ENCODE peak calls at places on chromosomes 1 and 21, in ten cellular contexts. D is AG04450, Q is bronchial epithelial cell, P is stomach, B is endothelial cell of umbilical vein, R is tibial artery, V is RWPE1, Y is chondrocyte, C is kidney epithelial cell, T is mucosa of descending colon. G is an unnamed sample.

GRCh38 chr1:228842094-228842775 is 107.0 kb downstream of the RHOU start:
- DNase-seq in C (peak; percentile 71), P (no peak), T (peak; percentile 7), B (peak; percentile 69), R (no peak), V (peak; percentile 70), Y (no peak), Q (peak; percentile 77), D (peak; percentile 47), G (peak; percentile 41)

GRCh38 chr1:228786361-228787129 is 51.3 kb downstream of the RHOU start:
- DNase-seq in C (no peak), B (no peak), D (no peak), T (no peak), R (no peak), P (no peak), Y (no peak), V (no peak), Q (no peak), G (no peak)

GRCh38 chr1:92957020-92957734 is 4.1 kb downstream of the DIPK1A start:
- DNase-seq in Q (no peak), B (no peak), T (no peak), V (no peak), Y (no peak), D (no peak), P (no peak), R (no peak), C (no peak), G (no peak)

GRCh38 chr1:55128418-55128817 is 86.7 kb downstream of the USP24 start:
- DNase-seq in B (no peak), Q (no peak), C (no peak), D (no peak), T (no peak), R (no peak), P (no peak), Y (no peak), V (no peak), G (no peak)

GRCh38 chr1:196997428-196997827 is 20.1 kb downstream of the CFHR5 start:
- DNase-seq in P (no peak), C (no peak), R (no peak), V (peak; percentile 34), Q (peak; percentile 36), Y (no peak), T (no peak), D (no peak), B (no peak), G (no peak)

GRCh38 chr1:41658444-41659158 is 174.1 kb upstream of the EDN2 start:
- DNase-seq in C (no peak), Y (peak; percentile 69), R (no peak), D (no peak), Q (no peak), V (no peak), P (no peak), B (no peak), T (peak; percentile 19), G (no peak)

GRCh38 chr1:230752407-230752806 is 5.2 kb downstream of the CAPN9 start:
- DNase-seq in Q (peak; percentile 46), B (no peak), P (peak; percentile 88), Y (no peak), D (no peak), V (no peak), C (no peak), T (peak; percentile 84), R (no peak), G (no peak)

GRCh38 chr1:206804156-206804737 is 32.0 kb upstream of the IL10 start:
- DNase-seq in Q (peak; percentile 66), Y (no peak), C (no peak), R (no peak), P (no peak), D (no peak), V (no peak), T (no peak), B (no peak), G (no peak)

DNA sequence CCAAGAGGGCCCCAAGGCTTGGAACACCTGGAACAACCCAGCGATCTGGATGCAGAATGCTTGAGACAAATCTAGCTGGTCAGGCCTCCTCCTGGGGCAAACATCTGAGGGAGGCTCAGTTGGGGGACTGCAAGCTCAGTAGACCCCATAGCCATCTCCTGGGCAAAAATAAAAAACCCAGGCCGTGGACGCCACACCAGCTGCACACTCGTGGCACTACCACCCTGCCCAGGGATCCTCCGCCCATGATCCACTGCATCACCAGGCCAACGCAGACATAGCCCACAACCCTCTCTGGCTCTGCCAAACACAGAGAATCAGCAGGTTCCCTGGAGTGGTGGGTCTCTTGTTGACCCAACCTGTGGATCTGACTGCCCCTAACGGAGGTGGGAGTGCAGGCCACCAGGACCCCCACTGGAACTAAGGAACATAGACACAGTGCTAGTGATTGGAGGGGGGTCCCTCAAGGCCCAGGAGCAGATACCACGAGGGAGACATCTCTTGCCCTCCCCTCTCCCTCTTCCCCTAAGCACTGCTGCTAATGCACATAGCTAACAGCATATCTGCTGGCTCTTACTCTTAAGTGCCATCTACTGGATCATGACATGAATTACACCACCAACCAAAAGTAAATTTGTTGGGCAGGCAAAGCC is 147.2 kb downstream of the CHD1L start:
- DNase-seq in T (peak; percentile 16), B (peak; percentile 39), Q (peak; percentile 47), P (no peak), C (no peak), Y (no peak), V (peak; percentile 29), D (peak; percentile 27), R (no peak), G (peak; percentile 11)
- TF ChIP-seq CTCF in T (peak; percentile 34), B (peak; percentile 43), Q (peak; percentile 74), P (peak; percentile 42), C (peak; percentile 73), Y (peak; percentile 81), V (peak; percentile 70), D (peak; percentile 87), R (peak; percentile 67), G (peak; percentile 65)

GRCh38 chr1:27936370-27936769 is 1.6 kb downstream of the SMPDL3B start:
- DNase-seq in T (no peak), D (no peak), P (no peak), C (no peak), Y (no peak), B (no peak), Q (no peak), R (no peak), V (no peak), G (no peak)

GRCh38 chr1:27935721-27936120 is 921 bp downstream of the SMPDL3B start:
- DNase-seq in T (no peak), C (no peak), V (no peak), P (no peak), Y (peak; percentile 24), D (no peak), Q (no peak), B (no peak), R (no peak), G (no peak)

GRCh38 chr1:27938488-27938887 is 3.7 kb downstream of the SMPDL3B start:
- DNase-seq in T (no peak), D (no peak), V (no peak), P (no peak), B (no peak), C (no peak), Q (no peak), Y (no peak), R (no peak), G (no peak)

GRCh38 chr1:27937524-27937836 is 2.7 kb downstream of the SMPDL3B start:
- DNase-seq in B (no peak), Y (peak; percentile 15), R (no peak), V (no peak), T (no peak), Q (no peak), C (no peak), P (no peak), D (no peak), G (no peak)

DNA sequence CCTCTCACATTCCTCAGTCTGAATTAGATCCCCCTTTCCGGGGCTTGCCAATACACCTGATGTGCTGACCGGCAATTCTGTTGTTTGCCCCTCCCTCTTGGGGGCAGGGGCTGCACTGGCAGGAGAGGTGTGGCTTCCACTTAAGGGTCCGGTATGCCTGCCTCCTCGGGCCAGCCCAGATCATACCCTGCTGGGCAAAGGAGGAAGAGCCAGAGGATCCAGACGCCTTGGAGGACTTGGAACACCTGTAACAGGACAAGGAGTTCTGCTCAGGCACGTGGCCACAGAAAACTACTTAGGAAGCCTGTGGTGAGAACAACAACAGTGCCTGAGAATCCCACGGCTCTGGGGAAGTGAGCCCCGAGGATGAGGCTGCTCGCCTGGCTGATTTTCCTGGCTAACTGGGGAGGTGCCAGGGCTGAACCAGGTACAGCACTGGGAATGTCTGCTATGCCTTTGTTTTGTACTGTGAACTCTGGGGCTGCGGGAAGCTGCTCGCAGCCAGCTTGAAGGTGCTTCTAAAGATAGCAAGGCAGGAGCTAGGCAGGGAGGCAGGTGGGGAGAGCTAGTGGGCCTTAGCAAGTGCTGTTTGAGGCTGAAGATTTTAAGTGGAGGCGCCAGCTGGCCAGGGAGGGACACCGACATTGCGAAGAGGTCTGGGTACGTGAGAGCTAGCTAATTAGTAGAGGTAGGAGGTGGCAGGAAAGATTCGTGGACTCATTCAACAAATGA is at the start of gene SMPDL3B:
- DNase-seq in R (no peak), D (no peak), T (peak; percentile 82), B (peak; percentile 41), V (peak; percentile 46), C (peak; percentile 35), Q (peak; percentile 53), P (peak; percentile 76), Y (no peak), G (no peak)
- TF ChIP-seq CTCF in R (no peak), D (peak; percentile 2), T (peak; percentile 18), B (no peak), V (peak; percentile 16), C (peak; percentile 40), Q (peak; percentile 10), P (no peak), Y (peak; percentile 24), G (no peak)

DNA sequence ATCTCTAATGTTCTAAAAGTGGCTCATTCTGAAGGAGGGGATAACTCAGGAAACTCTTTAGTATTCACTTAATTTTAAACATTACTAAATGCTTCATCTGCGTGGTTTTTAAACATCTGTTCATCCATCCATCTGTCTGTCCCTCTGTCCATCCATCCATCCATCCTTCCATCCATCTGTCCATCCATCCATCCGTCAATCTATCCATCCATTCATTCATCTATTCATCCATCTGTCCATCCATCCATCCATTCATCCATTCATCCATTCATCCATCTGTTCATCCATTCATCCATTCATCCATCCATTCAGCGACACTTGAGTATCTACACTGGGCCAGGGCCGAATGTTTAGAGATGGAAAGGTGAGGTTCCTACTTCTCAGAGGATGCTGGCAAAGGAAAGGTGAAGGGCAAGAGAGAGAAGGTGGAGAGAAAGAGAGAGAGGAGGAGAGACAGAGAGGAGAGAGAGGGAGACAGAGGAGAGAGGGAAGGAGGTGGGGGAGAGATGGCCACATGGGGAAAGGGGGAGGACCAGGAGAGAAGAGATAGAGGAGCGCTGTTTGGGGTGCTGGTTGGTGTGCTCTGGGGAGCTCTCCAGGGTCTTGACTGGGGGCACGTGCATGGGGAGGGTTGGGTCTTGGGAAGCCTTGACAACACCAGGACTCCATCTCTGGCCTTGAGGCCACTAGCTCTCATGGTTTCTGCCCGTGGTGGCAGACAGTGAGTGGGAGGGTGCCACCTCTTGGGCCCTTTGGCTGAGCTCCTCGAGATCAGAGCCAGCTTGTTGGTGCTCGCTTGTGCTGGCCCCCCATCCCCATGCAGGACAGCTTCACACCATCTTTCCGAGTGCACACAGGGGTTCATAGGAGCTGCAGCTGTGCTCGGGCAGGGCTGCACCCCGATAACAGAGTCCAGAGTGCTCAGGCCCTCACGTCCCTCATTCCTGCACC is 45.6 kb downstream of the ABCG1 start:
- DNase-seq in R (no peak), P (no peak), B (no peak), D (no peak), T (no peak), Y (no peak), V (no peak), C (no peak), Q (no peak), G (no peak)
- TF ChIP-seq CTCF in R (no peak), P (no peak), B (no peak), D (no peak), T (no peak), Y (no peak), V (no peak), C (no peak), Q (no peak), G (no peak)

DNA sequence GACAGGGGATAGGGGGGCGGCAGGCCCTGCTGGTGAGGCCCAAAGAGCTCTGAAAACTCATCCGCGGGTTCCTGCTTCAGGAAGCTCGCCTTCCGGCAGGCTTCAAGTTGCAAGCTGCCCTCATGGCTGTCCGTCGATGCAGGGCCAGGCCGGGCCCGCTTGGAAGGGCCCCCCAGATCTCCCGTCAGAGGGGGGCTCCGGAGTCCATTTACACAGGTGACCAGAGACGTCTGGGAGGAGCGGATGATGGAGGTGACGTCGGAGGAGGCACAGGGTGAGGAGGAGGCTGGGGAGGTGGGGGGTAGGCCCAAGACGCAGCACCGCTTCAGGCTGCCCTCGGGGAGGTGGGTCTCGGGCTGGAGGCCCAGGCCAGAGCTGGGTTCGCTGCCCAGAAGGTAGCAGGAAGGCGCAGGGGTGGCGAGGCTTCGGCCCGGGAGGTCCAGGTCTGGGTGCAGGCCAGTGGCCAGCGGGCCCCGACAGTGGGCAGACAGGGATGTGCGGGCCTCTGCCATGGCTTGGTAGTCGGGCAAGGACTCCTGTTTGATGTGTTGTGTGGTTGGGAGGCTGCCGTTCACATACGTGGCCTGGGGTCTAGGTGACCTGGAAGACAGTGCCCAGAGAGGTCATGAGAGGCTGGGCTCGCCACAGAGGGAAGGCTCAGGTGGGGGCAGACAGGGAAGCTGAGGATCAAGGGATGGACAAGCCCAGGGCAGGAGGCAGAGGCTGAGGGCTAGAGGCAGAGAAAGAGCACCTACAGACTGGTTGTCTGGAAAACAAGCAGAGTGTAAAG is 135.4 kb downstream of the DMRTB1 start:
- DNase-seq in B (no peak), C (no peak), P (no peak), V (no peak), T (no peak), Y (peak; percentile 85), Q (no peak), R (no peak), D (no peak), G (no peak)
- TF ChIP-seq CTCF in B (peak; percentile 2), C (no peak), P (no peak), V (no peak), T (no peak), Y (peak; percentile 4), Q (no peak), R (no peak), D (no peak), G (no peak)

G was measured in HFF-Myc.